ENCODE peak calls at places on chromosomes 1 and 21, in seven cellular contexts. E is HCT116, X is HepG2, J is GM12878, Y is K562, P is SK-N-SH, D is H1. M is an unnamed sample.

GRCh38 chr1:161226759-161227158 is 899 bp downstream of the TOMM40L start:
- DNase-seq in E (no peak), X (no peak), J (no peak), Y (peak; percentile 27), P (no peak), D (no peak), M (no peak)

GRCh38 chr1:26862781-26863676 is at the start of gene SFN:
- DNase-seq in E (peak; percentile 98), X (peak; percentile 85), J (no peak), Y (peak; percentile 94), P (no peak), D (peak; percentile 95), M (peak; percentile 93)

GRCh38 chr1:75136158-75136815 is 2.1 kb downstream of the LHX8 start:
- DNase-seq in E (no peak), X (no peak), J (no peak), Y (no peak), P (peak; percentile 75), D (peak; percentile 81), M (no peak)

GRCh38 chr1:171984850-171985485 is 143.7 kb downstream of the DNM3 start:
- DNase-seq in E (peak; percentile 29), X (peak; percentile 40), J (no peak), Y (peak; percentile 32), P (peak; percentile 19), D (no peak), M (peak; percentile 35)

GRCh38 chr1:118158918-118159317 is 26.1 kb downstream of the SPAG17 start:
- DNase-seq in E (no peak), X (no peak), J (no peak), Y (no peak), P (no peak), D (no peak), M (no peak)

GRCh38 chr1:1246601-1247340 is at the start of gene C1QTNF12:
- DNase-seq in E (no peak), X (no peak), J (no peak), Y (no peak), P (peak; percentile 65), D (no peak), M (no peak)

GRCh38 chr1:212645563-212646543 is 37.3 kb downstream of the ATF3 start:
- DNase-seq in E (no peak), X (peak; percentile 18), J (no peak), Y (no peak), P (no peak), D (peak; percentile 35), M (no peak)

GRCh38 chr1:42735477-42736105 is 4.4 kb downstream of the CLDN19 start:
- DNase-seq in E (no peak), X (no peak), J (no peak), Y (no peak), P (peak; percentile 42), D (no peak), M (no peak)

GRCh38 chr1:14300991-14301703 is 297.3 kb upstream of the KAZN start:
- DNase-seq in E (no peak), X (no peak), J (no peak), Y (no peak), P (peak; percentile 23), D (no peak), M (no peak)

GRCh38 chr1:59061876-59062275 is 235.0 kb upstream of the FGGY start:
- DNase-seq in E (peak; percentile 32), X (no peak), J (no peak), Y (no peak), P (no peak), D (no peak), M (no peak)

GRCh38 chr1:14599173-14599754 is 779 bp downstream of the KAZN start:
- DNase-seq in E (no peak), X (no peak), J (no peak), Y (peak; percentile 36), P (no peak), D (peak; percentile 69), M (no peak)

GRCh38 chr1:1842360-1843146 is 48.3 kb downstream of the GNB1 start:
- DNase-seq in E (no peak), X (no peak), J (no peak), Y (no peak), P (no peak), D (no peak), M (no peak)

GRCh38 chr1:92989936-92990582 is 28.8 kb upstream of the DIPK1A start:
- DNase-seq in E (no peak), X (no peak), J (no peak), Y (no peak), P (no peak), D (no peak), M (no peak)

GRCh38 chr1:103949714-103950113 is 200.0 kb downstream of the AMY1C start:
- DNase-seq in E (no peak), X (no peak), J (no peak), Y (no peak), P (peak; percentile 39), D (no peak), M (no peak)

GRCh38 chr1:178724734-178725602 is at the start of gene RALGPS2:
- DNase-seq in E (no peak), X (peak; percentile 58), J (no peak), Y (peak; percentile 87), P (peak; percentile 96), D (peak; percentile 79), M (peak; percentile 90)

GRCh38 chr1:15636436-15636835 is 19.2 kb downstream of the DDI2 start:
- DNase-seq in E (no peak), X (no peak), J (no peak), Y (no peak), P (no peak), D (no peak), M (no peak)

GRCh38 chr1:36910886-36911540 is 123.3 kb downstream of the GRIK3 start:
- DNase-seq in E (no peak), X (no peak), J (no peak), Y (no peak), P (no peak), D (no peak), M (no peak)

GRCh38 chr1:78143152-78143551 is 97.4 kb downstream of the GIPC2 start:
- DNase-seq in E (no peak), X (no peak), J (peak; percentile 38), Y (no peak), P (no peak), D (no peak), M (no peak)

GRCh38 chr1:196603651-196604050 is 4.6 kb downstream of the KCNT2 start:
- DNase-seq in E (no peak), X (no peak), J (no peak), Y (no peak), P (no peak), D (no peak), M (no peak)

GRCh38 chr1:181097242-181097641 is 8.7 kb downstream of the IER5 start:
- DNase-seq in E (no peak), X (no peak), J (no peak), Y (no peak), P (peak; percentile 52), D (no peak), M (no peak)

GRCh38 chr1:50717327-50717726 is 242.7 kb downstream of the FAF1 start:
- DNase-seq in E (no peak), X (peak; percentile 1), J (no peak), Y (no peak), P (no peak), D (no peak), M (no peak)

GRCh38 chr1:1306070-1306660 is 1.6 kb downstream of the ACAP3 start:
- DNase-seq in E (no peak), X (peak; percentile 60), J (no peak), Y (no peak), P (peak; percentile 52), D (no peak), M (no peak)

GRCh38 chr1:183588827-183589226 is 1.4 kb downstream of the NCF2 start:
- DNase-seq in E (no peak), X (no peak), J (no peak), Y (no peak), P (no peak), D (no peak), M (no peak)

GRCh38 chr1:34918609-34919561 is 10.6 kb downstream of the DLGAP3 start:
- DNase-seq in E (no peak), X (no peak), J (peak; percentile 13), Y (peak; percentile 24), P (peak; percentile 43), D (peak; percentile 86), M (no peak)

GRCh38 chr1:3481836-3482589 is 27.5 kb downstream of the ARHGEF16 start:
- DNase-seq in E (peak; percentile 42), X (no peak), J (no peak), Y (no peak), P (no peak), D (no peak), M (peak; percentile 60)

GRCh38 chr1:9239622-9240401 is 5.2 kb downstream of the H6PD start:
- DNase-seq in E (no peak), X (peak; percentile 83), J (no peak), Y (no peak), P (no peak), D (no peak), M (no peak)
- TF ChIP-seq JUND in E (no peak), X (no peak), J (no peak), Y (no peak), P (no peak), D (no peak), M (no peak)

GRCh38 chr1:215257280-215257679 is 174.7 kb downstream of the KCNK2 start:
- DNase-seq in E (no peak), X (no peak), J (no peak), Y (no peak), P (no peak), D (no peak), M (no peak)
- TF ChIP-seq JUND in E (no peak), X (no peak), J (no peak), Y (no peak), P (no peak), D (no peak), M (no peak)

DNA sequence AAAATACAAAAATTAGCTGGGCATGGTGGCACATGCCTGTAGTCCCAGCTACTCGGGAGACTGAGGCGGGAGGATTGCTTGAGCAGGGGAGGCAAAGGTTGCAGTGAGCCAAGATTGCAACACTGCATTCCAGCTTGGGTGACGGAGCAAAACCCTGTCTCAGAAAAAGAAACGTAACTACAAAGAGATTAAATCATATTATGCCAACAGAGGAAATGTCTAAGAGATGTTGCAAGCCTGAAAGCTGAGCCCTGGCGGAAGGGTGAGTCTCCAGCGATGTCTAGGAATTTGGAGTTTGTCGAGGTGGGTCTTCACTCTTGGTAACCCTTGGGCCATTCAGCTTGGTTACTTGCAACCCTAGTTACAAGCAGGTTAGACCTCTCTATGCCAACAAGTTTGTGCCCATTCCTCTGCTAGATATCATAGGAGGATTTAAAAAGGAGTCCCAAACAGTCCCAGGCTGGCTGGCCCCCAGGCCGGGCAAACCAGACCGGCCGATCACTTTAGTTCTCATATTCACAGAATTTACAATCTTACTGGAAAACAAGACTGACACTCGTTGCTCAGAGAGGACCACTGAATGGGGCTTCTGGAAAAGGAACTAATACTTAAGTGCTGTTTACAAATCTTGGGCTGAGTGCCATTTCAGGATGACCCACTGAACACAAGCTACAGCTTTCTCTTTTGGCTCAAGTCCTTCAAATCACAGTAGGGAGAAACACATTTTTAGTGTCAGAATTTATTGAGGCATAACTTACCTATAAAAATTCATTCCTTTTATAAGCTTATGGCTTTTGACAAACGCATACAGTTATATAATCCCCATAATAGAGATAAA is 27.1 kb downstream of the SLC30A1 start:
- DNase-seq in E (no peak), X (peak; percentile 19), J (no peak), Y (no peak), P (no peak), D (no peak), M (no peak)
- TF ChIP-seq JUND in E (no peak), X (no peak), J (no peak), Y (no peak), P (no peak), D (no peak), M (no peak)

DNA sequence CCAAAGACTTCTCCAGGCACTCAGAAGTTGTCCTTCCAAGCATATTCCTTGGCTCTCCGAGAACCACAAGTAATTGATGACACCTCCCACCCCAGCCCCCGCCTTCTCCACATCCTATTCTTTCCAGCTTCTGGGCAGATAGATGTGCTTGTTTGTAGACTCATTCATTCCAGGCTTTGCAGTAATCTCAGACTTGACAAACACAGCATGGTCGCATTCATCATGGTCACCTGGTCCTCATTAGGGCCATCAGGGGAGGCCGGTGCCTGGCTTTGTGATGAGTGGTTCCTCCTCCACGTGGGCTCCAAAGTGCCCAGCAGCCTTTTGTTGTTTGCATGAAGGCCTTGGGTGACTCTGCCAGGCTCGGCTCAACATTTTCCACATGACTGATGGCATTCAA is 28.5 kb upstream of the KCNE2 start:
- DNase-seq in E (no peak), X (no peak), J (no peak), Y (no peak), P (no peak), D (no peak), M (no peak)
- TF ChIP-seq JUND in E (no peak), X (no peak), J (no peak), Y (no peak), P (no peak), D (no peak), M (no peak)